ENCODE peak calls at places on chromosomes 12 and 14, in four cellular contexts. Y is ovary, B is A549, Q is K562. N is an unnamed sample.

GRCh38 chr14:63032056-63032455 is 13.2 kb downstream of the KCNH5 start:
- DNase-seq in Y (no peak), B (no peak), Q (no peak), N (no peak)

GRCh38 chr12:62627181-62627580 is 160.6 kb downstream of the MON2 start:
- DNase-seq in Y (no peak), B (no peak), Q (no peak), N (no peak)

GRCh38 chr14:59123975-59124374 is 64.5 kb upstream of the DAAM1 start:
- DNase-seq in Y (no peak), B (peak), Q (no peak), N (no peak)

GRCh38 chr14:103838117-103838516 is 9.3 kb downstream of the PPP1R13B start:
- DNase-seq in Y (no peak), B (no peak), Q (no peak), N (no peak)

GRCh38 chr12:125185740-125186470 is 120.7 kb downstream of the AACS start:
- DNase-seq in Y (peak), B (peak), Q (peak), N (peak)

GRCh38 chr14:92516966-92517350 is 3.4 kb downstream of the RIN3 start:
- DNase-seq in Y (no peak), B (no peak), Q (no peak), N (peak)

GRCh38 chr12:121240484-121241202 is 30.7 kb downstream of the P2RX4 start:
- DNase-seq in Y (peak), B (no peak), Q (peak), N (peak)

GRCh38 chr12:124667671-124668337 is 100.4 kb upstream of the NCOR2 start:
- DNase-seq in Y (no peak), B (no peak), Q (no peak), N (peak)

GRCh38 chr12:133057446-133057845 is 20.1 kb downstream of the ZNF84 start:
- DNase-seq in Y (no peak), B (peak), Q (no peak), N (no peak)

GRCh38 chr14:36818794-36819384 is 157.2 kb downstream of the PAX9 start:
- DNase-seq in Y (no peak), B (no peak), Q (no peak), N (no peak)

DNA sequence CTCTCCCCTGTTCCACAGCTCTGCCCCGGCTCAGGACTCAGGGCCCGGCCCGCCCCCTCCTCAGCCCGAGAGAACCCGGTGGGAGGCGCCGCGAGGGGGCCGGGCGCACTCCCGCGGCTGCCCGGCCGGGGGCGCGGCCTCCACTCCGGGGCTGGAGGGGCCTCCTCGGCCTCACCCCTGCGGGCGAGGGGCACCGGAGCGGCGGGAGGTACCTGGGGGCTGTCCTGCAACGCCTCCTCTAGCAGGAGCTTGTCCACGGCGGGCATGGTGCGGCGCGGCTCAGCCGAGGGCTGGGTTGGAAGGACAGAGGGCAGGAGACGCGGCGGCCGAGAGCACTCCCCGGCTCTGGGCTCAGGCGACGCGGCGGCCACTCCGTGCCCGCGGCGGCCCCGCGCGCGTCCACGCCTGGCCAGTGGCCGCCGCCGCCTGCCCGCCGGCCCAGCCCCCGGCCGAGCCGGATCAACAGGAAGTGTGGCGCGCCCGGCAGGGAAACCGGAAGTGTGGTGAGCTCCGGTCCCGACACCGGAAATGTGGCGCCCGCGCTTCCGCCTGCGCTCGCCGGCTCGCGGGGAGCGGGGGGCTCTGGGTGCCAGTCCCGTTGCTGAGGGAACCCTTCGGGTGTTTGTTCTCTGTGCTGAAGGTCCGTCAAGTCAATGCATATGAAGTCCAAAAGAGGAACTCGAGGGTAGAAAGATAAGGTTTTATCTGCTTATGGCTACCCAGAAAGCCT is at the start of gene APPL2:
- DNase-seq in Y (peak), B (peak), Q (peak), N (peak)
- TF ChIP-seq EP300 in Y (no peak), B (no peak), Q (no peak), N (no peak)

GRCh38 chr12:793037-793436 is 40.7 kb downstream of the WNK1 start:
- DNase-seq in Y (no peak), B (no peak), Q (no peak), N (no peak)
- H3K27ac ChIP-seq in Y (no peak), B (no peak), Q (no peak), N (no peak)

GRCh38 chr12:109440851-109441490 is 36.1 kb downstream of the KCTD10 start:
- DNase-seq in Y (no peak), B (no peak), Q (no peak), N (no peak)
- TF ChIP-seq EP300 in Y (no peak), B (no peak), Q (no peak), N (no peak)

GRCh38 chr12:110223777-110224378 is 57.2 kb upstream of the ATP2A2 start:
- DNase-seq in Y (no peak), B (peak), Q (no peak), N (no peak)
- H3K27ac ChIP-seq in Y (no peak), B (peak), Q (no peak), N (peak)

DNA sequence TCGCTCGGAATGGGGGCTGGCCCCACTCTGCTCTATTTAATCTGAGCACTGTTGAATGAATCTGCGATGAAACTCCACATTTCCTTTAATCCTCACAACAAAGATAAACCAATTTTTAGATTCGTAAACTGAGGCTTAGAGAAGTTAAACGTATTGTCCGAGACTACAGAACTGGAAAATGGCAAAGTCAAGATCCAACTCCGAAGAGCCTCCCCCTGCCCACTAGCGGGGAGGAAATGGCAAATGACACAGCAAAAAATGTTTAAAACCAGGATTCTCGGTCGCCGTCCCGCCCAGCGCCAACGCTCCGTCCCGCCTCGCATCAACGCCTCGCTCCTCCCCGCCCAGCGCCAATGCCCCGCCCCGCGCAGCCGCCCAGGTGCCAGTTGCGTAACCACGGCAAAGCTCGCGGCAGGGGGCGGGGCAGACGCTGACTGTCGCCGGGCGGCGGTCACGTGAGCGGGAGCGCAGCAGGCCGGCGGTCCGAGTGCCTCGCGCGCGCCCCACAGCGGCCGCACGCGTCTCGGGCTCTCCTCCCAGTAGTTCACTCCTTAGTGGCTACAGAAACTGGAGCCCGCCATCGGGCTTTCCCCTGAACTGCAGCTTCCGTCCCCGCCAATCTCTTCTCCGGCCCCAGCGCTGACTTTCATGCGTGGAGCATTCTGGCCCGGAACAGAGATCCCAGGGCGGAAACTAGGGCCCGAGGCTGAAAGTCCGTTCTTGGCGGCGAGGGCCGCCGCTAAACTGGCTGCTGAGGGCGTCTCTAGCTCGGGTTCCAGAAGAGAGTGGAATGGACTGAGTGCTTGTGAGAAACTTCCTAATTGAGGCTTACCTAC is 13.6 kb upstream of the LRRC23 start:
- DNase-seq in Y (peak), B (peak), Q (peak), N (peak)
- TF ChIP-seq EP300 in Y (peak), B (peak), Q (peak), N (no peak)

GRCh38 chr12:468671-469389 is 9.1 kb downstream of the B4GALNT3 start:
- DNase-seq in Y (no peak), B (no peak), Q (no peak), N (no peak)

GRCh38 chr12:467591-467990 is 7.9 kb downstream of the B4GALNT3 start:
- DNase-seq in Y (no peak), B (no peak), Q (no peak), N (no peak)

GRCh38 chr12:466039-466438 is 6.3 kb downstream of the B4GALNT3 start:
- DNase-seq in Y (no peak), B (no peak), Q (no peak), N (no peak)

GRCh38 chr12:464484-465267 is 4.9 kb downstream of the B4GALNT3 start:
- DNase-seq in Y (no peak), B (no peak), Q (no peak), N (no peak)

DNA sequence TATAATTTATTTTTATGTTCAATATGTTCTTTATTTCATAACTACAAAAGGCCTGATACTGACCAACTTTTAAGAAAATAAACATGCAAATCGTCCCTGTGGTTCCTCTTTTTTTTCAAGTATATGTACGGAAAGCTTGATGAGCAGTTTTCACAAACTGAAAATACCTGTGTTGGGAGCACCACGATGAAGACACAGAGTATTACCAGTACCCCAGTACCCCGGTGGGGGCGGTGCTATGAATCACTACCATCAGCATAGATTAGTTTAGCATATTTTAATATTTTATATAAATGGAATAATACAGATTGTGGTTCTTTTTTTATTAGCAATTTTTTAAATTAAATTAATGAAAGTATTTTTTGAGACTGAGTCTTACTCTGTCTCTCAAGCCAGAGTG is 7.0 kb downstream of the B4GALNT3 start:
- DNase-seq in Y (no peak), B (no peak), Q (no peak), N (no peak)
- H3K27ac ChIP-seq in Y (no peak), B (no peak), Q (no peak), N (no peak)

N was measured in sigmoid colon.